ENCODE peak calls at places on chromosome 11, in six cellular contexts. P is K562, D is HepG2, F is A549, U is SK-N-SH, T is GM12878. C is an unnamed sample.

GRCh38 chr11:88338223-88338661 is 706 bp upstream of the CTSC start:
- DNase-seq in P (peak), U (peak), T (no peak), F (peak), D (peak), C (no peak)

GRCh38 chr11:105862736-105863367 is 159.2 kb downstream of the MSANTD4 start:
- DNase-seq in P (no peak), T (no peak), U (peak), D (peak), F (no peak), C (no peak)

GRCh38 chr11:124839051-124839971 is 25.9 kb upstream of the ROBO3 start:
- DNase-seq in U (peak), P (peak), F (no peak), D (no peak), T (no peak), C (peak)

GRCh38 chr11:112321521-112322172 is 61.0 kb upstream of the PLET1 start:
- DNase-seq in U (no peak), F (no peak), T (peak), D (peak), P (no peak), C (no peak)

GRCh38 chr11:44978961-44979331 is 28.3 kb upstream of the TP53I11 start:
- DNase-seq in U (no peak), T (no peak), P (no peak), F (peak), D (peak), C (no peak)

GRCh38 chr11:6567371-6567745 is 36.1 kb downstream of the RRP8 start:
- DNase-seq in T (no peak), D (no peak), F (no peak), P (no peak), U (no peak), C (no peak)

GRCh38 chr11:130094614-130095013 is 24.9 kb downstream of the APLP2 start:
- DNase-seq in T (no peak), F (no peak), D (no peak), U (no peak), P (no peak), C (no peak)

GRCh38 chr11:130157111-130157510 is 2.5 kb upstream of the ST14 start:
- DNase-seq in F (no peak), T (no peak), P (no peak), U (no peak), D (no peak), C (no peak)

GRCh38 chr11:79381036-79381435 is 59.8 kb downstream of the TENM4 start:
- DNase-seq in T (no peak), F (no peak), U (no peak), D (no peak), P (no peak), C (no peak)

GRCh38 chr11:68574308-68574707 is 110.0 kb upstream of the GAL start:
- DNase-seq in F (no peak), P (no peak), U (no peak), D (no peak), T (no peak), C (no peak)

GRCh38 chr11:50412832-50413231 is 380.2 kb downstream of the OR4C45 start:
- DNase-seq in F (no peak), D (no peak), T (no peak), U (no peak), P (no peak), C (no peak)

GRCh38 chr11:121649798-121650197 is 197.0 kb upstream of the SORL1-AS1 start:
- DNase-seq in T (no peak), U (no peak), D (no peak), F (no peak), P (no peak), C (no peak)

GRCh38 chr11:126526471-126526870 is 171.0 kb downstream of the ST3GAL4 start:
- DNase-seq in F (no peak), P (no peak), T (no peak), U (no peak), D (no peak), C (no peak)

GRCh38 chr11:99934008-99934407 is 753.1 kb upstream of the ARHGAP42 start:
- DNase-seq in P (no peak), U (no peak), D (no peak), F (no peak), T (no peak), C (no peak)

GRCh38 chr11:1875093-1875785 is 16.5 kb downstream of the PRR33 start:
- DNase-seq in D (no peak), T (no peak), F (no peak), P (no peak), U (peak), C (no peak)

GRCh38 chr11:64855596-64856304 is 11.3 kb upstream of the CDC42BPG start:
- DNase-seq in P (no peak), U (no peak), D (no peak), T (no peak), F (no peak), C (no peak)

GRCh38 chr11:110433393-110434333 is 3.9 kb downstream of the FDX1 start:
- DNase-seq in F (no peak), U (peak), P (peak), T (no peak), D (peak), C (no peak)

GRCh38 chr11:110903830-110904229 is 191.6 kb upstream of the ARHGAP20 start:
- DNase-seq in P (no peak), F (no peak), T (no peak), U (no peak), D (no peak), C (no peak)

DNA sequence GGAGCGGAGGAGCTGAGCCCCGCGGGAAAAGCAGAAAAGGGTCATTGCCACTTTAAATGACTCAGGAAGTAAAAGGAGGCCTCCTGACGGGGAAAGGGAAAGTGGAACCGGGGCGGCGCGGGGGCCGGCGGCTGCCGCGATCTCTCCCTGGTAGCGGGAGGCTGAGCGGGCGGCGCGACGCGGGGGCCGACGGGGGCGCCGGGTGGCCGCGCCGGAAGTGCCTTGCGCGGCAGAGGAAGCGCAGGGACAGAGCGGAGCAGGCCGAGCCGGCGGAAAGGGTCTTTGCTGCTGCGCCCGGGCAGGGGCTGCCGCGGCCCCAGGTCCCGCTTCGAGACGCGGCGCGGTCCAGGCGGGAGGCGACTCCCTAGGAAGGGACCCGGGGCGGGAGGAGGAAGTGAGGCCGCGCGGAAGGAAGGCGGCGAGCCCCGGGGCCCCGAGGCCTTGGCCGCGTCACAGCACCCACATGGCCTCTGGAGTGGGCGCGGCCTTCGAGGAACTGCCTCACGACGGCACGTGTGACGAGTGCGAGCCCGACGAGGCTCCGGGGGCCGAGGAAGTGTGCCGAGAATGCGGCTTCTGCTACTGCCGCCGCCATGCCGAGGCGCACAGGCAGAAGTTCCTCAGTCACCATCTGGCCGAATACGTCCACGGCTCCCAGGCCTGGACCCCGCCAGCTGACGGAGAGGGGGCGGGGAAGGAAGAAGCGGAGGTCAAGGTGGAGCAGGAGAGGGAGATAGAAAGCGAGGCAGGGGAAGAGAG is at the start of gene TRIM44:
- DNase-seq in T (peak), F (peak), P (peak), U (peak), D (peak), C (peak)
- TF ChIP-seq CHD2 in T (peak), F (no peak), P (peak), U (peak), D (no peak), C (no peak)

DNA sequence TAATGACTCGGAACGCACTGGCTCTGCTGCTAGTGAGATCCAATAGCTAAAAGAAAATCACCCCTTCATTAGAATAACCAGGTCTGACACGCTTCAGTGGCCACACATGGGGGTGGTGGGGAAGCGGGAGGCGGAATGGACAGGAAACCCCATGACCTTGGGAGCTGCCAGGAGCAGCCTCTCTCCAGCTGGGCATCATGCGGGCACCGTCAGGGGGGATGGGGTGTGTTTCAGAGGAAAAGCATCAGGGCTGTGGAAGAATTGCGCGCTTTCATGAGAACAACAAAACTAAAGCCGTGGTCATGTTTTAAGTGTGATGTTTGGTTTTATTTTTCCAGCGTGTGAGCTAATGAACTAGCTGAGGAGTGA is 6.1 kb upstream of the MRGPRG start:
- DNase-seq in U (peak), P (no peak), F (no peak), D (no peak), T (no peak), C (no peak)
- TF ChIP-seq CHD2 in U (no peak), P (no peak), F (no peak), D (no peak), T (no peak), C (no peak)

GRCh38 chr11:61743486-61744095 is 8.8 kb upstream of the MYRF start:
- DNase-seq in U (no peak), T (no peak), D (no peak), P (peak), F (no peak), C (no peak)
- TF ChIP-seq CHD2 in U (no peak), T (no peak), D (no peak), P (no peak), F (no peak), C (no peak)

DNA sequence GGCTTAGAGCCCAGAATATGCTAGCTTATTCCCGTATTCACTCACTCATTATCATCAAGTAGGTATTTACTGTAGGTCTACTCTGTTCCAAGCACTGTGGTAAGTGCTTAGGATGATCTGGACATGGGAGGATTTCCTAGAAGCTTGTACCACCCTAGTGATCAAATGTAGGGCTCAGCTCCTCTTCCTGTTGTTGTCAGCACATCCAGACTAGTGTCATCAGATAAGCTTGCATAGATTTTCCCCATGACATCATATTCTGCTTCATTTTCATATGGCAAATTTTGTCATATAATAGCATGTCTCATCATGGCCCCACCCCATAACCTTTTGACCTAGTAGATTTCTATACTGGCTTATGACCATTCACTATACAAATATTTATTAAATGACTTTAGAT is 19.3 kb upstream of the NUCB2 start:
- DNase-seq in P (no peak), D (no peak), F (no peak), T (no peak), U (no peak), C (no peak)
- TF ChIP-seq CHD2 in P (no peak), D (no peak), F (no peak), T (no peak), U (no peak), C (no peak)

GRCh38 chr11:33936745-33937612 is 45.1 kb upstream of the LMO2 start:
- DNase-seq in P (peak), D (no peak), U (no peak), T (no peak), F (no peak), C (no peak)
- TF ChIP-seq CHD2 in P (no peak), D (no peak), U (no peak), T (no peak), F (no peak), C (no peak)